ENCODE peak calls at places on chromosome 13, in nine cellular contexts. T is heart right ventricle; D is GM23338; U is colonic mucosa; M is mammary epithelial cell; Y is CD8-positive, alpha-beta T cell; F is astrocyte; K is cardiac muscle cell; C is body of pancreas. X is an unnamed sample.
A peak's percentile ranks its signal among the peaks of the same experiment; 100 is the strongest.

GRCh38 chr13:59391696-59392095 is 772.0 kb downstream of the DIAPH3 start:
- DNase-seq in T (no peak), D (peak; percentile 85), U (peak; percentile 67), M (peak; percentile 44), Y (peak; percentile 54), F (peak; percentile 36), K (peak; percentile 89), C (peak; percentile 76), X (peak; percentile 2)

GRCh38 chr13:18944501-18945068 is 237.0 kb downstream of the TUBA3C start:
- DNase-seq in T (no peak), D (no peak), U (no peak), M (no peak), Y (no peak), F (no peak), K (no peak), C (no peak), X (no peak)

GRCh38 chr13:99355267-99356215 is 48.3 kb upstream of the GPR183 start:
- DNase-seq in T (no peak), D (no peak), U (no peak), M (no peak), Y (no peak), F (no peak), K (no peak), C (no peak), X (no peak)

GRCh38 chr13:46129124-46129523 is 24.3 kb upstream of the CPB2 start:
- DNase-seq in T (no peak), D (no peak), U (no peak), M (no peak), Y (no peak), F (no peak), K (no peak), C (no peak), X (no peak)

GRCh38 chr13:110965038-110965754 is 50.3 kb upstream of the ANKRD10 start:
- DNase-seq in T (no peak), D (no peak), U (no peak), M (peak; percentile 96), Y (no peak), F (peak; percentile 78), K (peak; percentile 34), C (no peak), X (no peak)

GRCh38 chr13:92103673-92104296 is 705.4 kb downstream of the GPC5 start:
- DNase-seq in T (no peak), D (peak; percentile 17), U (no peak), M (no peak), Y (no peak), F (peak; percentile 45), K (peak; percentile 56), C (no peak), X (no peak)

GRCh38 chr13:48318714-48319457 is 15.3 kb downstream of the RB1 start:
- DNase-seq in T (peak; percentile 24), D (no peak), U (peak; percentile 52), M (no peak), Y (peak; percentile 19), F (no peak), K (peak; percentile 20), C (peak; percentile 25), X (no peak)

GRCh38 chr13:31122143-31122542 is 39.6 kb downstream of the HSPH1 start:
- DNase-seq in T (no peak), D (no peak), U (no peak), M (no peak), Y (no peak), F (no peak), K (no peak), C (no peak), X (no peak)

GRCh38 chr13:33153421-33154381 is 131.9 kb downstream of the STARD13 start:
- DNase-seq in T (peak; percentile 49), D (peak; percentile 25), U (no peak), M (no peak), Y (no peak), F (peak; percentile 52), K (peak; percentile 61), C (no peak), X (no peak)

GRCh38 chr13:75494491-75494890 is 12.5 kb upstream of the TBC1D4 start:
- DNase-seq in T (no peak), D (no peak), U (no peak), M (no peak), Y (no peak), F (peak; percentile 68), K (no peak), C (no peak), X (no peak)

GRCh38 chr13:78131811-78132210 is 213.2 kb upstream of the EDNRB start:
- DNase-seq in T (no peak), D (no peak), U (no peak), M (no peak), Y (no peak), F (no peak), K (peak; percentile 18), C (no peak), X (no peak)

GRCh38 chr13:83880275-83881027 is 1.8 kb downstream of the SLITRK1 start:
- DNase-seq in T (no peak), D (peak; percentile 28), U (no peak), M (no peak), Y (no peak), F (no peak), K (no peak), C (peak; percentile 28), X (no peak)

GRCh38 chr13:75610466-75610865 is 25.7 kb upstream of the LMO7 start:
- DNase-seq in T (no peak), D (no peak), U (no peak), M (no peak), Y (no peak), F (no peak), K (no peak), C (no peak), X (no peak)

GRCh38 chr13:102380012-102380411 is 21.8 kb downstream of the FGF14 start:
- DNase-seq in T (no peak), D (no peak), U (no peak), M (no peak), Y (no peak), F (no peak), K (no peak), C (no peak), X (no peak)

GRCh38 chr13:84037937-84038464 is 155.7 kb upstream of the SLITRK1 start:
- DNase-seq in T (no peak), D (no peak), U (no peak), M (no peak), Y (no peak), F (no peak), K (no peak), C (no peak), X (no peak)

DNA sequence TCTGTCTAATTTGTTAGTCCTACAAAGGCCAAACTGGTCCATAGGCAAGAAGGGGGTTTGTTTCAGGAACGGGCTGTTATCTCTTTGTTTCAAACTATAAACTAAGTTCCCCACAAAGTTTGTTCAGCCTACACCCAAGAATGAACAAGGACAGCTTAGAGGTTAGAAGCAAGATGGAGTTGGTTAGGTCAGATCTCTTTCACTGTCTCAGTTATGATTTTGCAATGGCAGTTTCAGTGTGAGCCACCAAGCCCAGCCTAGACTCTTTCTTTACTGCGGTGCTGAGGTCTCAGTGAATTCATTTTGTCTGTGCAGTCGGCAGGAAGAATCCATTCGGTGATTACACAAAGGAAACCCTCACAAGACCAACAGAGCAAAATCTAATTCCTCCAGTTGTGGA is 56.6 kb upstream of the ABCC4 start:
- DNase-seq in T (no peak), D (no peak), U (no peak), M (no peak), Y (no peak), F (no peak), K (no peak), C (no peak), X (no peak)
- H3K27ac ChIP-seq in T (no peak overlapping the region), D (no peak overlapping the region), U (no peak overlapping the region), M (no peak overlapping the region), Y (no peak overlapping the region), F (no peak overlapping the region), K (no peak overlapping the region), C (no peak overlapping the region), X (no peak overlapping the region)

DNA sequence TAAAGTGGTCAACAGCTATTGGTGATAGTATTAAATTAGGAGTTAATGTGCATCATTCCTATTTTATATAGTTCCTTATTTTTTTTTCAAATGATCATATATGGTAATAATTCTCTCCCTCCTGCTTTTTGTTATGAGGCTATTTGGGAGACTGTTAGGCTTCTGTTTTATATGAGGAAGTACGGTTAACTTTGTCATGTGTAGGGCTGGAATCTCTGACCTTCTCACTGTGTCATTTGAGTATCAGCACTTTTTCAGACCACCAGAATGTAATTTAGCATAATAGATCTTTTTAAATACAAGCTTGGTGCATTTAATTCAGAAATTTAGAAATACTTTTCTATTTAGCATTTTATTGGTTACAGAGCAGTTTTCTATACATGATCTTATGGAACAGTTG is 7.7 kb downstream of the DGKH start:
- DNase-seq in T (no peak), D (no peak), U (no peak), M (no peak), Y (no peak), F (no peak), K (no peak), C (no peak), X (no peak)
- H3K4me3 ChIP-seq in T (no peak overlapping the region), D (no peak overlapping the region), U (no peak overlapping the region), M (no peak overlapping the region), Y (no peak overlapping the region), F (no peak overlapping the region), K (no peak overlapping the region), C (no peak overlapping the region), X (no peak overlapping the region)

DNA sequence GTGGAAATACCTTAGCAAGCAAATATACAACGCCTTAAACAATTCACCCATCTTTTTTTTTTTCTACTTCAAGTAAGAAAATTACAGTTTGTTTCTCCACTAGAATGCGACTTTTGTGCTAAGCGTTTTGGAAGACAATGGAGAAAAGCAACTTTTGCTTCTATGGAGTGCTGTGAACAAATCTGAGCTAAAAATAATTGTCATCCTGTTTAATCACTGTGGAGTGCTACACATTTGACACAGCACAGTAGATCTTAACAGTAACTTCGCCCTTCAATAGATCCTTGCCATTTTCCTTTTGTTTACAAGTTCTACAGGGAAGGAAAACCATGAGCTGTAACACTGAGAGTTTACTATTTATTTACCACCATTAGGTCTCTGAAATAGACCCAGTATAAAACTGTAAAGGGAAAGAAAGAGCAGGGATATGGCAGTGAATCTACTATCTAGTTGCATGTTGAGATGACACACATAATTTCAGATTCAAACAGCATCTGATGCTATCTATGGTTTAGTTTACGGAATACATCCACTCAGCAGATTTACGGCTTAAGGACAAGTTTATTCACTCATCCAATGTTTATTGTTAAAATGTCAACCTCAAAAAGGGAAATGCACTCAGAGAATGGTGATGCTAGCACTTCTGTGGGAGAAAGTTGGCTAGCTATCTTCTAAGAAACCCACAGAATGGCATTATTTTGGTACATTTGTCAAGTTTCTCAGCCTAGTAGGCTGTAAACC is 175.3 kb downstream of the VWA8 start:
- DNase-seq in T (no peak), D (no peak), U (no peak), M (no peak), Y (no peak), F (no peak), K (no peak), C (no peak), X (no peak)
- H3K27ac ChIP-seq in T (peak overlapping the region; percentile 38), D (no peak overlapping the region), U (no peak overlapping the region), M (no peak overlapping the region), Y (no peak overlapping the region), F (no peak overlapping the region), K (peak overlapping the region; percentile 65), C (no peak overlapping the region), X (no peak overlapping the region)

GRCh38 chr13:39490136-39490535 is 112.9 kb downstream of the LHFPL6 start:
- DNase-seq in T (no peak), D (peak; percentile 96), U (no peak), M (no peak), Y (no peak), F (no peak), K (no peak), C (no peak), X (no peak)
- H3K4me3 ChIP-seq in T (no peak overlapping the region), D (peak overlapping the region; percentile 1), U (no peak overlapping the region), M (no peak overlapping the region), Y (no peak overlapping the region), F (no peak overlapping the region), K (no peak overlapping the region), C (no peak overlapping the region), X (no peak overlapping the region)

X was measured in effector memory CD4-positive, alpha-beta T cell.